ENCODE peak calls at places on chromosomes 7 and 10, in ten cellular contexts. H, U, Y, L, M, X, Z, O, W and D are unnamed samples.

GRCh38 chr10:102421645-102422585 is 1.3 kb downstream of the FBXL15 start:
- DNase-seq in H (no peak), U (peak; percentile 38), Y (no peak), L (no peak), M (peak; percentile 62), X (peak; percentile 54), Z (peak; percentile 76), O (no peak), W (no peak), D (no peak)

GRCh38 chr7:22702516-22702915 is 24.5 kb upstream of the IL6 start:
- DNase-seq in H (no peak), U (no peak), Y (no peak), L (no peak), M (no peak), X (no peak), Z (no peak), O (no peak), W (no peak), D (no peak)

GRCh38 chr10:7230956-7231355 is 179.9 kb downstream of the SFMBT2 start:
- DNase-seq in H (no peak), U (peak; percentile 5), Y (peak; percentile 19), L (no peak), M (no peak), X (no peak), Z (no peak), O (no peak), W (no peak), D (no peak)

GRCh38 chr7:13542451-13542850 is 447.0 kb downstream of the ETV1 start:
- DNase-seq in H (no peak), U (no peak), Y (no peak), L (no peak), M (peak; percentile 55), X (no peak), Z (no peak), O (no peak), W (no peak), D (no peak)

GRCh38 chr10:76874151-76874550 is 763.5 kb downstream of the KCNMA1 start:
- DNase-seq in H (peak; percentile 20), U (peak; percentile 49), Y (peak; percentile 23), L (no peak), M (no peak), X (no peak), Z (no peak), O (no peak), W (no peak), D (no peak)

GRCh38 chr7:2512179-2512644 is 7.4 kb upstream of the LFNG start:
- DNase-seq in H (peak; percentile 25), U (no peak), Y (no peak), L (no peak), M (no peak), X (no peak), Z (peak; percentile 85), O (no peak), W (peak; percentile 66), D (no peak)

GRCh38 chr7:147483634-147484292 is 1106.8 kb upstream of the C7orf33 start:
- DNase-seq in H (peak; percentile 21), U (no peak), Y (peak; percentile 27), L (no peak), M (no peak), X (no peak), Z (no peak), O (no peak), W (no peak), D (no peak)

GRCh38 chr10:101529720-101530553 is 58.1 kb downstream of the POLL start:
- DNase-seq in H (peak; percentile 72), U (no peak), Y (no peak), L (no peak), M (peak; percentile 19), X (no peak), Z (no peak), O (no peak), W (no peak), D (no peak)

GRCh38 chr10:65846949-65847348 is 1078.9 kb upstream of the LRRTM3 start:
- DNase-seq in H (no peak), U (no peak), Y (no peak), L (no peak), M (no peak), X (no peak), Z (no peak), O (no peak), W (no peak), D (no peak)

GRCh38 chr10:74150151-74151056 is at the start of gene AP3M1:
- DNase-seq in H (peak; percentile 92), U (peak; percentile 84), Y (no peak), L (peak; percentile 56), M (peak; percentile 97), X (no peak), Z (peak; percentile 90), O (peak; percentile 92), W (no peak), D (no peak)

GRCh38 chr10:117411440-117412428 is 36.5 kb upstream of the PDZD8 start:
- DNase-seq in H (peak; percentile 81), U (no peak), Y (no peak), L (no peak), M (no peak), X (no peak), Z (no peak), O (no peak), W (no peak), D (peak; percentile 93)

GRCh38 chr7:151381333-151382078 is 28.3 kb downstream of the WDR86 start:
- DNase-seq in H (peak; percentile 79), U (no peak), Y (no peak), L (peak; percentile 10), M (peak; percentile 85), X (peak; percentile 53), Z (no peak), O (no peak), W (peak; percentile 72), D (no peak)

GRCh38 chr10:113679463-113680171 is at the start of gene CASP7:
- DNase-seq in H (peak; percentile 63), U (peak; percentile 75), Y (peak; percentile 72), L (peak; percentile 51), M (peak; percentile 92), X (peak; percentile 92), Z (peak; percentile 92), O (peak; percentile 88), W (peak; percentile 79), D (peak; percentile 34)

GRCh38 chr10:12130237-12130872 is 878 bp downstream of the SEC61A2 start:
- DNase-seq in H (peak; percentile 70), U (peak; percentile 54), Y (peak; percentile 69), L (no peak), M (peak; percentile 75), X (peak; percentile 81), Z (no peak), O (no peak), W (peak; percentile 53), D (peak; percentile 63)

GRCh38 chr10:132593900-132594876 is 56.6 kb downstream of the INPP5A start:
- DNase-seq in H (no peak), U (no peak), Y (no peak), L (no peak), M (no peak), X (no peak), Z (no peak), O (no peak), W (peak; percentile 44), D (no peak)